ENCODE peak calls at places on chromosomes 1 and 21, in four cellular contexts. L, Y, G and W are unnamed samples.

GRCh38 chr1:16048573-16049189 is 5.1 kb downstream of the CLCNKB start:
- DNase-seq in L (no peak), Y (no peak), G (no peak), W (peak)

GRCh38 chr21:44778983-44779382 is 22.6 kb downstream of the UBE2G2 start:
- DNase-seq in L (no peak), Y (no peak), G (no peak), W (no peak)

GRCh38 chr1:83670891-83671565 is 327.9 kb downstream of the TTLL7 start:
- DNase-seq in L (no peak), Y (no peak), G (no peak), W (no peak)

GRCh38 chr1:2312589-2313301 is 78.6 kb downstream of the MORN1 start:
- DNase-seq in L (no peak), Y (no peak), G (no peak), W (no peak)

GRCh38 chr21:45303111-45303615 is 15.5 kb upstream of the POFUT2 start:
- DNase-seq in L (no peak), Y (no peak), G (no peak), W (no peak)

GRCh38 chr1:161307230-161307768 is 2.5 kb downstream of the MPZ start:
- DNase-seq in L (no peak), Y (no peak), G (no peak), W (no peak)

GRCh38 chr1:25095635-25096200 is 136.6 kb downstream of the SYF2 start:
- DNase-seq in L (peak), Y (no peak), G (no peak), W (no peak)

GRCh38 chr1:151574575-151575529 is 34.7 kb downstream of the TUFT1 start:
- DNase-seq in L (no peak), Y (no peak), G (no peak), W (no peak)

GRCh38 chr1:164579346-164579745 is 20.4 kb downstream of the PBX1 start:
- DNase-seq in L (no peak), Y (no peak), G (no peak), W (no peak)

GRCh38 chr21:44530221-44530902 is 9.6 kb downstream of the KRTAP10-1 start:
- DNase-seq in L (no peak), Y (no peak), G (no peak), W (no peak)